ENCODE peak calls at places on chromosomes 1 and 21, in five cellular contexts. One of them, this sample, is unnamed.

GRCh38 chr1:15322648-15323350 is 75.8 kb downstream of the FHAD1 start:
- DNase-seq in Caki2: peak
- DNase-seq in HTR-8/SVneo: no peak
- DNase-seq in mucosa of descending colon: peak
- DNase-seq in T47D: peak
- DNase-seq in this sample: peak

GRCh38 chr1:104987210-104987609 is 1237.5 kb downstream of the AMY1C start:
- DNase-seq in Caki2: no peak
- DNase-seq in HTR-8/SVneo: no peak
- DNase-seq in mucosa of descending colon: no peak
- DNase-seq in T47D: no peak
- DNase-seq in this sample: no peak

GRCh38 chr1:225415307-225415706 is 12.5 kb downstream of the LBR start:
- DNase-seq in Caki2: no peak
- DNase-seq in HTR-8/SVneo: no peak
- DNase-seq in mucosa of descending colon: no peak
- DNase-seq in T47D: no peak
- DNase-seq in this sample: no peak

GRCh38 chr1:55288245-55288644 is 73.1 kb upstream of the USP24 start:
- DNase-seq in Caki2: no peak
- DNase-seq in HTR-8/SVneo: no peak
- DNase-seq in mucosa of descending colon: no peak
- DNase-seq in T47D: no peak
- DNase-seq in this sample: no peak

GRCh38 chr1:84299536-84300260 is 1.8 kb upstream of the SAMD13 start:
- DNase-seq in Caki2: peak
- DNase-seq in HTR-8/SVneo: no peak
- DNase-seq in mucosa of descending colon: no peak
- DNase-seq in T47D: no peak
- DNase-seq in this sample: no peak

GRCh38 chr1:17233675-17234074 is 15.2 kb upstream of the PADI3 start:
- DNase-seq in Caki2: peak
- DNase-seq in HTR-8/SVneo: peak
- DNase-seq in mucosa of descending colon: peak
- DNase-seq in T47D: peak
- DNase-seq in this sample: peak

GRCh38 chr21:32190491-32191144 is 88.2 kb downstream of the MIS18A start:
- DNase-seq in Caki2: no peak
- DNase-seq in HTR-8/SVneo: no peak
- DNase-seq in mucosa of descending colon: no peak
- DNase-seq in T47D: no peak
- DNase-seq in this sample: no peak

GRCh38 chr1:13587256-13588030 is 3.8 kb downstream of the PDPN start:
- DNase-seq in Caki2: no peak
- DNase-seq in HTR-8/SVneo: peak
- DNase-seq in mucosa of descending colon: no peak
- DNase-seq in T47D: peak
- DNase-seq in this sample: no peak

GRCh38 chr1:148158594-148158993 is 6.5 kb upstream of the NBPF11 start:
- DNase-seq in Caki2: no peak
- DNase-seq in HTR-8/SVneo: no peak
- DNase-seq in mucosa of descending colon: no peak
- DNase-seq in T47D: no peak
- DNase-seq in this sample: no peak

GRCh38 chr1:9338354-9339250 is 45.9 kb downstream of the SPSB1 start:
- DNase-seq in Caki2: no peak
- DNase-seq in HTR-8/SVneo: no peak
- DNase-seq in mucosa of descending colon: peak
- DNase-seq in T47D: peak
- DNase-seq in this sample: no peak

GRCh38 chr21:31946236-31946635 is 73.4 kb downstream of the HUNK start:
- DNase-seq in Caki2: no peak
- DNase-seq in HTR-8/SVneo: no peak
- DNase-seq in mucosa of descending colon: no peak
- DNase-seq in T47D: no peak
- DNase-seq in this sample: no peak

GRCh38 chr1:224774378-224774777 is 155.1 kb upstream of the DNAH14 start:
- DNase-seq in Caki2: no peak
- DNase-seq in HTR-8/SVneo: no peak
- DNase-seq in mucosa of descending colon: no peak
- DNase-seq in T47D: no peak
- DNase-seq in this sample: no peak

GRCh38 chr1:61204528-61204927 is 122.2 kb downstream of the NFIA start:
- DNase-seq in Caki2: no peak
- DNase-seq in HTR-8/SVneo: no peak
- DNase-seq in mucosa of descending colon: no peak
- DNase-seq in T47D: no peak
- DNase-seq in this sample: no peak

GRCh38 chr1:82377201-82377884 is 576.6 kb downstream of the ADGRL2 start:
- DNase-seq in Caki2: peak
- DNase-seq in HTR-8/SVneo: no peak
- DNase-seq in mucosa of descending colon: no peak
- DNase-seq in T47D: no peak
- DNase-seq in this sample: no peak

GRCh38 chr21:45504516-45505415 is 37.5 kb downstream of the SLC19A1 start:
- DNase-seq in Caki2: no peak
- DNase-seq in HTR-8/SVneo: no peak
- DNase-seq in mucosa of descending colon: peak
- DNase-seq in T47D: no peak
- DNase-seq in this sample: peak

GRCh38 chr1:158818991-158819405 is 12.2 kb upstream of the MNDA start:
- DNase-seq in Caki2: no peak
- DNase-seq in HTR-8/SVneo: no peak
- DNase-seq in mucosa of descending colon: no peak
- DNase-seq in T47D: no peak
- DNase-seq in this sample: no peak

GRCh38 chr1:85078903-85079302 is 30.6 kb upstream of the MCOLN3 start:
- DNase-seq in Caki2: no peak
- DNase-seq in HTR-8/SVneo: peak
- DNase-seq in mucosa of descending colon: no peak
- DNase-seq in T47D: peak
- DNase-seq in this sample: no peak

GRCh38 chr1:15088146-15089025 is 65.2 kb upstream of the TMEM51 start:
- DNase-seq in Caki2: no peak
- DNase-seq in HTR-8/SVneo: no peak
- DNase-seq in mucosa of descending colon: no peak
- DNase-seq in T47D: peak
- DNase-seq in this sample: peak

GRCh38 chr1:91501527-91501859 is 842 bp downstream of the CDC7 start:
- DNase-seq in Caki2: no peak
- DNase-seq in HTR-8/SVneo: peak
- DNase-seq in mucosa of descending colon: no peak
- DNase-seq in T47D: no peak
- DNase-seq in this sample: no peak

GRCh38 chr1:70587803-70588465 is 176.9 kb downstream of the CTH start:
- DNase-seq in Caki2: no peak
- DNase-seq in HTR-8/SVneo: no peak
- DNase-seq in mucosa of descending colon: no peak
- DNase-seq in T47D: no peak
- DNase-seq in this sample: no peak

GRCh38 chr1:156160000-156160743 is 6.8 kb downstream of the SEMA4A start:
- DNase-seq in Caki2: no peak
- DNase-seq in HTR-8/SVneo: no peak
- DNase-seq in mucosa of descending colon: no peak
- DNase-seq in T47D: no peak
- DNase-seq in this sample: peak

GRCh38 chr1:44296067-44296466 is 59.0 kb downstream of the ERI3 start:
- DNase-seq in Caki2: no peak
- DNase-seq in HTR-8/SVneo: no peak
- DNase-seq in mucosa of descending colon: no peak
- DNase-seq in T47D: no peak
- DNase-seq in this sample: no peak

GRCh38 chr1:41846595-41846994 is 72.1 kb downstream of the HIVEP3 start:
- DNase-seq in Caki2: peak
- DNase-seq in HTR-8/SVneo: no peak
- DNase-seq in mucosa of descending colon: no peak
- DNase-seq in T47D: no peak
- DNase-seq in this sample: no peak

GRCh38 chr1:219772265-219773036 is 155.9 kb downstream of the SLC30A10 start:
- DNase-seq in Caki2: no peak
- DNase-seq in HTR-8/SVneo: no peak
- DNase-seq in mucosa of descending colon: no peak
- DNase-seq in T47D: no peak
- DNase-seq in this sample: peak

GRCh38 chr21:40620386-40621145 is 226.4 kb downstream of the DSCAM start:
- DNase-seq in Caki2: peak
- DNase-seq in HTR-8/SVneo: no peak
- DNase-seq in mucosa of descending colon: no peak
- DNase-seq in T47D: no peak
- DNase-seq in this sample: no peak

GRCh38 chr1:226185153-226186036 is 1.1 kb downstream of the ACBD3 start:
- DNase-seq in Caki2: peak
- DNase-seq in HTR-8/SVneo: no peak
- DNase-seq in mucosa of descending colon: no peak
- DNase-seq in T47D: peak
- DNase-seq in this sample: no peak

GRCh38 chr1:185679220-185679619 is 55.0 kb upstream of the HMCN1 start:
- DNase-seq in Caki2: no peak
- DNase-seq in HTR-8/SVneo: no peak
- DNase-seq in mucosa of descending colon: no peak
- DNase-seq in T47D: no peak
- DNase-seq in this sample: no peak

GRCh38 chr1:56424744-56425493 is 154.4 kb downstream of the PLPP3 start:
- DNase-seq in Caki2: peak
- DNase-seq in HTR-8/SVneo: no peak
- DNase-seq in mucosa of descending colon: no peak
- DNase-seq in T47D: no peak
- DNase-seq in this sample: peak

GRCh38 chr1:153697873-153698647 is 19.6 kb downstream of the NPR1 start:
- DNase-seq in Caki2: peak
- DNase-seq in HTR-8/SVneo: no peak
- DNase-seq in mucosa of descending colon: no peak
- DNase-seq in T47D: no peak
- DNase-seq in this sample: peak

GRCh38 chr1:100538935-100539835 is 1.2 kb downstream of the GPR88 start:
- DNase-seq in Caki2: peak
- DNase-seq in HTR-8/SVneo: peak
- DNase-seq in mucosa of descending colon: peak
- DNase-seq in T47D: no peak
- DNase-seq in this sample: peak

GRCh38 chr21:46205121-46205520 is 20.9 kb upstream of the SPATC1L start:
- DNase-seq in Caki2: no peak
- DNase-seq in HTR-8/SVneo: no peak
- DNase-seq in mucosa of descending colon: no peak
- DNase-seq in T47D: no peak
- DNase-seq in this sample: no peak

GRCh38 chr1:114192328-114192727 is 38.7 kb upstream of the SYT6 start:
- DNase-seq in Caki2: no peak
- DNase-seq in HTR-8/SVneo: no peak
- DNase-seq in mucosa of descending colon: no peak
- DNase-seq in T47D: no peak
- DNase-seq in this sample: no peak

GRCh38 chr1:1426961-1427934 is 6.2 kb upstream of the ANKRD65 start:
- DNase-seq in Caki2: no peak
- DNase-seq in HTR-8/SVneo: no peak
- DNase-seq in mucosa of descending colon: no peak
- DNase-seq in T47D: no peak
- DNase-seq in this sample: no peak